ENCODE peak calls at places on chromosomes 16 and 17, in six cellular contexts. One of them, this sample, is unnamed.

GRCh38 chr16:68592466-68593337 is 52.4 kb upstream of the CDH3 start:
- DNase-seq in SJCRH30: no peak
- DNase-seq in epithelial cell of prostate: no peak
- DNase-seq in GM23248: peak; percentile 18
- DNase-seq in NCI-H69: peak; percentile 12
- DNase-seq in activated CD4-positive, alpha-beta T cell treated with anti-CD3 and anti-CD28 coated beads, Interleukin-2, amount 50 U/mL, for 48 hours: no peak
- DNase-seq in this sample: no peak

GRCh38 chr16:8370374-8371015 is 219.8 kb downstream of the TMEM114 start:
- DNase-seq in NCI-H69: no peak
- DNase-seq in SJCRH30: peak; percentile 4
- DNase-seq in GM23248: peak; percentile 23
- DNase-seq in activated CD4-positive, alpha-beta T cell treated with anti-CD3 and anti-CD28 coated beads, Interleukin-2, amount 50 U/mL, for 48 hours: no peak
- DNase-seq in epithelial cell of prostate: no peak
- DNase-seq in this sample: no peak

GRCh38 chr17:50931003-50931878 is 65.1 kb upstream of the TOB1 start:
- DNase-seq in NCI-H69: peak; percentile 98
- DNase-seq in SJCRH30: peak; percentile 79
- DNase-seq in GM23248: peak; percentile 98
- DNase-seq in activated CD4-positive, alpha-beta T cell treated with anti-CD3 and anti-CD28 coated beads, Interleukin-2, amount 50 U/mL, for 48 hours: peak; percentile 43
- DNase-seq in epithelial cell of prostate: no peak
- DNase-seq in this sample: peak; percentile 24

GRCh38 chr17:65074778-65075250 is 18.3 kb upstream of the GNA13 start:
- DNase-seq in epithelial cell of prostate: no peak
- DNase-seq in NCI-H69: peak; percentile 52
- DNase-seq in activated CD4-positive, alpha-beta T cell treated with anti-CD3 and anti-CD28 coated beads, Interleukin-2, amount 50 U/mL, for 48 hours: no peak
- DNase-seq in SJCRH30: peak; percentile 23
- DNase-seq in GM23248: no peak
- DNase-seq in this sample: no peak

GRCh38 chr16:17301593-17302135 is 169.1 kb downstream of the XYLT1 start:
- DNase-seq in activated CD4-positive, alpha-beta T cell treated with anti-CD3 and anti-CD28 coated beads, Interleukin-2, amount 50 U/mL, for 48 hours: no peak
- DNase-seq in SJCRH30: no peak
- DNase-seq in NCI-H69: no peak
- DNase-seq in epithelial cell of prostate: no peak
- DNase-seq in GM23248: no peak
- DNase-seq in this sample: no peak

GRCh38 chr17:49610883-49611584 is 35.4 kb downstream of the NXPH3 start:
- DNase-seq in NCI-H69: no peak
- DNase-seq in activated CD4-positive, alpha-beta T cell treated with anti-CD3 and anti-CD28 coated beads, Interleukin-2, amount 50 U/mL, for 48 hours: no peak
- DNase-seq in epithelial cell of prostate: no peak
- DNase-seq in SJCRH30: no peak
- DNase-seq in GM23248: no peak
- DNase-seq in this sample: no peak

GRCh38 chr16:58511933-58512815 is 3.1 kb upstream of the SETD6 start:
- DNase-seq in epithelial cell of prostate: no peak
- DNase-seq in SJCRH30: peak; percentile 81
- DNase-seq in NCI-H69: peak; percentile 59
- DNase-seq in activated CD4-positive, alpha-beta T cell treated with anti-CD3 and anti-CD28 coated beads, Interleukin-2, amount 50 U/mL, for 48 hours: peak; percentile 91
- DNase-seq in GM23248: peak; percentile 72
- DNase-seq in this sample: no peak

GRCh38 chr17:31008374-31009035 is 37.7 kb downstream of the RNF135 start:
- DNase-seq in activated CD4-positive, alpha-beta T cell treated with anti-CD3 and anti-CD28 coated beads, Interleukin-2, amount 50 U/mL, for 48 hours: peak; percentile 61
- DNase-seq in NCI-H69: peak; percentile 77
- DNase-seq in epithelial cell of prostate: no peak
- DNase-seq in GM23248: peak; percentile 82
- DNase-seq in SJCRH30: no peak
- DNase-seq in this sample: no peak

GRCh38 chr17:78780335-78780734 is 1.7 kb downstream of the CYTH1 start:
- DNase-seq in activated CD4-positive, alpha-beta T cell treated with anti-CD3 and anti-CD28 coated beads, Interleukin-2, amount 50 U/mL, for 48 hours: no peak
- DNase-seq in epithelial cell of prostate: no peak
- DNase-seq in SJCRH30: no peak
- DNase-seq in NCI-H69: peak; percentile 48
- DNase-seq in GM23248: no peak
- DNase-seq in this sample: no peak

GRCh38 chr16:66069576-66069975 is 296.9 kb upstream of the CDH5 start:
- DNase-seq in NCI-H69: no peak
- DNase-seq in SJCRH30: peak; percentile 61
- DNase-seq in GM23248: no peak
- DNase-seq in activated CD4-positive, alpha-beta T cell treated with anti-CD3 and anti-CD28 coated beads, Interleukin-2, amount 50 U/mL, for 48 hours: no peak
- DNase-seq in epithelial cell of prostate: no peak
- DNase-seq in this sample: no peak

GRCh38 chr17:19706791-19707727 is 9.3 kb downstream of the SLC47A2 start:
- DNase-seq in NCI-H69: peak; percentile 87
- DNase-seq in SJCRH30: no peak
- DNase-seq in GM23248: no peak
- DNase-seq in epithelial cell of prostate: peak; percentile 22
- DNase-seq in activated CD4-positive, alpha-beta T cell treated with anti-CD3 and anti-CD28 coated beads, Interleukin-2, amount 50 U/mL, for 48 hours: no peak
- DNase-seq in this sample: no peak